ENCODE peak calls at places on chromosomes 13 and 19, in seven cellular contexts. V is Daoy; Q is cerebellar cortex; E is tibial nerve; D is NCI-H460; L is activated naive CD4-positive, alpha-beta T cell treated with anti-CD3 and anti-CD28 coated beads for 36 hours; P is GM23338. U is an unnamed sample.

GRCh38 chr13:23505007-23505406 is 65.2 kb upstream of the TNFRSF19 start:
- DNase-seq in Q (no peak), P (no peak), D (no peak), L (no peak), V (peak; percentile 57), E (no peak), U (no peak)

GRCh38 chr19:18278521-18279265 is 2.7 kb downstream of the JUND start:
- DNase-seq in E (no peak), D (no peak), P (peak; percentile 43), Q (peak; percentile 18), L (peak; percentile 75), V (no peak), U (peak; percentile 26)

GRCh38 chr19:33430674-33431277 is 57.3 kb downstream of the CEBPG start:
- DNase-seq in P (peak; percentile 79), V (peak; percentile 82), E (no peak), Q (peak; percentile 81), L (peak; percentile 78), D (peak; percentile 36), U (peak; percentile 67)

GRCh38 chr13:36183901-36184300 is 30.5 kb downstream of the SOHLH2 start:
- DNase-seq in P (no peak), E (no peak), V (no peak), D (no peak), L (no peak), Q (no peak), U (no peak)

GRCh38 chr13:57640582-57640981 is 9.0 kb downstream of the PCDH17 start:
- DNase-seq in E (no peak), L (no peak), V (no peak), Q (no peak), P (no peak), D (no peak), U (no peak)

GRCh38 chr19:6030214-6030507 is 52.2 kb upstream of the RANBP3 start:
- DNase-seq in P (no peak), E (no peak), V (no peak), D (no peak), L (no peak), Q (no peak), U (no peak)

GRCh38 chr13:60167121-60167520 is 3.4 kb upstream of the DIAPH3 start:
- DNase-seq in P (no peak), V (no peak), D (no peak), Q (no peak), E (no peak), L (no peak), U (no peak)

GRCh38 chr19:2630352-2631001 is 72.0 kb downstream of the GNG7 start:
- DNase-seq in Q (no peak), L (no peak), V (no peak), E (no peak), D (no peak), P (no peak), U (no peak)